ENCODE peak calls at places on chromosomes 3 and 15, in seven cellular contexts. One of them, this sample, is unnamed. For H3K4me1, the result is how much of the 10 kb centered on the place peaks cover.

GRCh38 chr3:20197775-20198174 is 11.8 kb upstream of the SGO1 start:
- DNase-seq in A549: no peak
- DNase-seq in SK-N-SH: no peak
- DNase-seq in CD8-positive, alpha-beta T cell: no peak
- DNase-seq in GM23338: no peak
- DNase-seq in Peyer's patch: no peak
- DNase-seq in heart left ventricle: no peak
- DNase-seq in this sample: no peak

GRCh38 chr3:11272913-11273574 is 847 bp downstream of the ATG7 start:
- DNase-seq in A549: no peak
- DNase-seq in SK-N-SH: no peak
- DNase-seq in CD8-positive, alpha-beta T cell: no peak
- DNase-seq in GM23338: no peak
- DNase-seq in Peyer's patch: no peak
- DNase-seq in heart left ventricle: no peak
- DNase-seq in this sample: no peak

GRCh38 chr15:76368135-76368588 is 31.6 kb downstream of the ISL2 start:
- DNase-seq in A549: no peak
- DNase-seq in SK-N-SH: no peak
- DNase-seq in CD8-positive, alpha-beta T cell: no peak
- DNase-seq in GM23338: no peak
- DNase-seq in Peyer's patch: no peak
- DNase-seq in heart left ventricle: no peak
- DNase-seq in this sample: no peak

GRCh38 chr3:87186631-87187159 is 40.4 kb upstream of the CHMP2B start:
- DNase-seq in A549: no peak
- DNase-seq in SK-N-SH: no peak
- DNase-seq in CD8-positive, alpha-beta T cell: no peak
- DNase-seq in GM23338: peak
- DNase-seq in Peyer's patch: no peak
- DNase-seq in heart left ventricle: no peak
- DNase-seq in this sample: no peak

GRCh38 chr3:148330486-148330885 is 367.2 kb upstream of the AGTR1 start:
- DNase-seq in A549: no peak
- DNase-seq in SK-N-SH: no peak
- DNase-seq in CD8-positive, alpha-beta T cell: no peak
- DNase-seq in GM23338: no peak
- DNase-seq in Peyer's patch: no peak
- DNase-seq in heart left ventricle: no peak
- DNase-seq in this sample: no peak

GRCh38 chr15:101309436-101310162 is 14.6 kb upstream of the SNRPA1 start:
- DNase-seq in A549: no peak
- DNase-seq in SK-N-SH: no peak
- DNase-seq in CD8-positive, alpha-beta T cell: no peak
- DNase-seq in GM23338: no peak
- DNase-seq in Peyer's patch: no peak
- DNase-seq in heart left ventricle: no peak
- DNase-seq in this sample: peak

GRCh38 chr3:59850352-59850870 is 800.6 kb upstream of the CFAP20DC start:
- DNase-seq in A549: no peak
- DNase-seq in SK-N-SH: no peak
- DNase-seq in CD8-positive, alpha-beta T cell: no peak
- DNase-seq in GM23338: no peak
- DNase-seq in Peyer's patch: no peak
- DNase-seq in heart left ventricle: no peak
- DNase-seq in this sample: no peak

GRCh38 chr3:187971629-187972028 is 182.3 kb upstream of the LPP start:
- DNase-seq in A549: no peak
- DNase-seq in SK-N-SH: no peak
- DNase-seq in CD8-positive, alpha-beta T cell: no peak
- DNase-seq in GM23338: peak
- DNase-seq in Peyer's patch: no peak
- DNase-seq in heart left ventricle: no peak
- DNase-seq in this sample: no peak

GRCh38 chr15:81054236-81054635 is 53.5 kb downstream of the TLNRD1 start:
- DNase-seq in A549: no peak
- DNase-seq in SK-N-SH: no peak
- DNase-seq in CD8-positive, alpha-beta T cell: no peak
- DNase-seq in GM23338: no peak
- DNase-seq in Peyer's patch: no peak
- DNase-seq in heart left ventricle: no peak
- DNase-seq in this sample: no peak

GRCh38 chr3:132783152-132783551 is 60.9 kb upstream of the NPHP3 start:
- DNase-seq in A549: no peak
- DNase-seq in SK-N-SH: no peak
- DNase-seq in CD8-positive, alpha-beta T cell: no peak
- DNase-seq in GM23338: peak
- DNase-seq in Peyer's patch: no peak
- DNase-seq in heart left ventricle: no peak
- DNase-seq in this sample: no peak

GRCh38 chr15:78638658-78639314 is 2.2 kb downstream of the CHRNB4 start:
- DNase-seq in A549: peak
- DNase-seq in SK-N-SH: peak
- DNase-seq in CD8-positive, alpha-beta T cell: no peak
- DNase-seq in GM23338: peak
- DNase-seq in Peyer's patch: no peak
- DNase-seq in heart left ventricle: no peak
- DNase-seq in this sample: no peak

GRCh38 chr3:141418751-141419150 is 50.4 kb downstream of the ZBTB38 start:
- DNase-seq in A549: no peak
- DNase-seq in SK-N-SH: no peak
- DNase-seq in CD8-positive, alpha-beta T cell: no peak
- DNase-seq in GM23338: no peak
- DNase-seq in Peyer's patch: no peak
- DNase-seq in heart left ventricle: no peak
- DNase-seq in this sample: no peak

GRCh38 chr15:29316422-29316821 is 46.8 kb upstream of the NSMCE3 start:
- DNase-seq in A549: no peak
- DNase-seq in SK-N-SH: no peak
- DNase-seq in CD8-positive, alpha-beta T cell: no peak
- DNase-seq in GM23338: no peak
- DNase-seq in Peyer's patch: no peak
- DNase-seq in heart left ventricle: no peak
- DNase-seq in this sample: no peak

GRCh38 chr3:29677421-29677820 is 396.6 kb downstream of the RBMS3 start:
- DNase-seq in A549: no peak
- DNase-seq in SK-N-SH: no peak
- DNase-seq in CD8-positive, alpha-beta T cell: no peak
- DNase-seq in GM23338: no peak
- DNase-seq in Peyer's patch: no peak
- DNase-seq in heart left ventricle: no peak
- DNase-seq in this sample: no peak

GRCh38 chr15:74179983-74180688 is 6.6 kb downstream of the ISLR start:
- DNase-seq in A549: no peak
- DNase-seq in SK-N-SH: peak
- DNase-seq in CD8-positive, alpha-beta T cell: no peak
- DNase-seq in GM23338: no peak
- DNase-seq in Peyer's patch: peak
- DNase-seq in heart left ventricle: peak
- DNase-seq in this sample: peak

GRCh38 chr3:150783334-150783733 is 20.4 kb upstream of the SIAH2 start:
- DNase-seq in A549: no peak
- DNase-seq in SK-N-SH: no peak
- DNase-seq in CD8-positive, alpha-beta T cell: no peak
- DNase-seq in GM23338: no peak
- DNase-seq in Peyer's patch: no peak
- DNase-seq in heart left ventricle: no peak
- DNase-seq in this sample: no peak

GRCh38 chr3:54967586-54968244 is 39.9 kb upstream of the LRTM1 start:
- DNase-seq in A549: no peak
- DNase-seq in SK-N-SH: no peak
- DNase-seq in CD8-positive, alpha-beta T cell: no peak
- DNase-seq in GM23338: no peak
- DNase-seq in Peyer's patch: no peak
- DNase-seq in heart left ventricle: no peak
- DNase-seq in this sample: no peak

GRCh38 chr3:152269423-152270144 is 855 bp downstream of the MBNL1 start:
- DNase-seq in A549: peak
- DNase-seq in SK-N-SH: peak
- DNase-seq in CD8-positive, alpha-beta T cell: peak
- DNase-seq in GM23338: peak
- DNase-seq in Peyer's patch: peak
- DNase-seq in heart left ventricle: peak
- DNase-seq in this sample: peak

GRCh38 chr15:79172032-79172481 is 81.5 kb upstream of the RASGRF1 start:
- DNase-seq in A549: no peak
- DNase-seq in SK-N-SH: peak
- DNase-seq in CD8-positive, alpha-beta T cell: no peak
- DNase-seq in GM23338: peak
- DNase-seq in Peyer's patch: no peak
- DNase-seq in heart left ventricle: no peak
- DNase-seq in this sample: no peak

GRCh38 chr3:44981751-44982150 is 5.7 kb downstream of the EXOSC7 start:
- DNase-seq in A549: no peak
- DNase-seq in SK-N-SH: no peak
- DNase-seq in CD8-positive, alpha-beta T cell: no peak
- DNase-seq in GM23338: no peak
- DNase-seq in Peyer's patch: no peak
- DNase-seq in heart left ventricle: no peak
- DNase-seq in this sample: no peak

GRCh38 chr3:178705925-178706324 is 169.7 kb downstream of the KCNMB2 start:
- DNase-seq in A549: no peak
- DNase-seq in SK-N-SH: no peak
- DNase-seq in CD8-positive, alpha-beta T cell: no peak
- DNase-seq in GM23338: peak
- DNase-seq in Peyer's patch: no peak
- DNase-seq in heart left ventricle: no peak
- DNase-seq in this sample: no peak

GRCh38 chr15:60635507-60636352 is 156.8 kb upstream of the ICE2 start:
- DNase-seq in A549: no peak
- DNase-seq in SK-N-SH: no peak
- DNase-seq in CD8-positive, alpha-beta T cell: no peak
- DNase-seq in GM23338: no peak
- DNase-seq in Peyer's patch: no peak
- DNase-seq in heart left ventricle: no peak
- DNase-seq in this sample: no peak

GRCh38 chr3:171783086-171783485 is 27.2 kb downstream of the PLD1 start:
- DNase-seq in A549: no peak
- DNase-seq in SK-N-SH: no peak
- DNase-seq in CD8-positive, alpha-beta T cell: no peak
- DNase-seq in GM23338: no peak
- DNase-seq in Peyer's patch: no peak
- DNase-seq in heart left ventricle: no peak
- DNase-seq in this sample: no peak

GRCh38 chr3:144380832-144381231 is 409.2 kb downstream of the DIPK2A start:
- DNase-seq in A549: no peak
- DNase-seq in SK-N-SH: no peak
- DNase-seq in CD8-positive, alpha-beta T cell: no peak
- DNase-seq in GM23338: no peak
- DNase-seq in Peyer's patch: no peak
- DNase-seq in heart left ventricle: no peak
- DNase-seq in this sample: no peak

GRCh38 chr3:139528281-139528680 is 11.3 kb downstream of the RBP1 start:
- DNase-seq in A549: no peak
- DNase-seq in SK-N-SH: no peak
- DNase-seq in CD8-positive, alpha-beta T cell: no peak
- DNase-seq in GM23338: no peak
- DNase-seq in Peyer's patch: no peak
- DNase-seq in heart left ventricle: no peak
- DNase-seq in this sample: no peak
- H3K4me1 ChIP-seq in A549: under half
- H3K4me1 ChIP-seq in SK-N-SH: under half
- H3K4me1 ChIP-seq in CD8-positive, alpha-beta T cell: under half
- H3K4me1 ChIP-seq in GM23338: under half
- H3K4me1 ChIP-seq in Peyer's patch: under half
- H3K4me1 ChIP-seq in heart left ventricle: under half
- H3K4me1 ChIP-seq in this sample: under half

GRCh38 chr15:89095556-89095955 is 7.3 kb downstream of the ABHD2 start:
- DNase-seq in A549: no peak
- DNase-seq in SK-N-SH: no peak
- DNase-seq in CD8-positive, alpha-beta T cell: no peak
- DNase-seq in GM23338: no peak
- DNase-seq in Peyer's patch: no peak
- DNase-seq in heart left ventricle: no peak
- DNase-seq in this sample: no peak
- H3K4me1 ChIP-seq in A549: half or more
- H3K4me1 ChIP-seq in SK-N-SH: under half
- H3K4me1 ChIP-seq in CD8-positive, alpha-beta T cell: under half
- H3K4me1 ChIP-seq in GM23338: under half
- H3K4me1 ChIP-seq in Peyer's patch: under half
- H3K4me1 ChIP-seq in heart left ventricle: half or more
- H3K4me1 ChIP-seq in this sample: half or more

DNA sequence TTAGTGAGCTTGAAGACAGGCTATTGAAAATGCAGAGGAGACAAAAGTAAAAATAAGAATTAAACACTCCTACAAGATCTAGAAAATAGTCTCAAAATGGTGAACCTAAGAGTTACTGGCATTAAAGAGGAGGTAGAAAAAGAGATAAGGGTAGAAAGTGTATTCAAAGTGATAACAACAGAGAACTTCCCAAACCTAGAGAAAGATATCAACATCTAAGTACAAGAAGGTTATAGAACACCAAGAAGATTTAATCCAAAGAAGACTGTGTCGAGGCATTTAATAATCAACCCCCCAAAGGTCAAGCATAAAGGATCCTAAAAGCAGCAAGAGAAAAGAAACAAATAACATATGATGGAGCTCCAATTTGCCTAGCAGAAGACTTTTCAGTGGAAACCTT is 23.3 kb downstream of the PDCD10 start:
- DNase-seq in A549: no peak
- DNase-seq in SK-N-SH: no peak
- DNase-seq in CD8-positive, alpha-beta T cell: no peak
- DNase-seq in GM23338: no peak
- DNase-seq in Peyer's patch: no peak
- DNase-seq in heart left ventricle: no peak
- DNase-seq in this sample: no peak
- H3K4me1 ChIP-seq in A549: under half
- H3K4me1 ChIP-seq in SK-N-SH: under half
- H3K4me1 ChIP-seq in CD8-positive, alpha-beta T cell: under half
- H3K4me1 ChIP-seq in GM23338: under half
- H3K4me1 ChIP-seq in Peyer's patch: under half
- H3K4me1 ChIP-seq in heart left ventricle: under half
- H3K4me1 ChIP-seq in this sample: under half

DNA sequence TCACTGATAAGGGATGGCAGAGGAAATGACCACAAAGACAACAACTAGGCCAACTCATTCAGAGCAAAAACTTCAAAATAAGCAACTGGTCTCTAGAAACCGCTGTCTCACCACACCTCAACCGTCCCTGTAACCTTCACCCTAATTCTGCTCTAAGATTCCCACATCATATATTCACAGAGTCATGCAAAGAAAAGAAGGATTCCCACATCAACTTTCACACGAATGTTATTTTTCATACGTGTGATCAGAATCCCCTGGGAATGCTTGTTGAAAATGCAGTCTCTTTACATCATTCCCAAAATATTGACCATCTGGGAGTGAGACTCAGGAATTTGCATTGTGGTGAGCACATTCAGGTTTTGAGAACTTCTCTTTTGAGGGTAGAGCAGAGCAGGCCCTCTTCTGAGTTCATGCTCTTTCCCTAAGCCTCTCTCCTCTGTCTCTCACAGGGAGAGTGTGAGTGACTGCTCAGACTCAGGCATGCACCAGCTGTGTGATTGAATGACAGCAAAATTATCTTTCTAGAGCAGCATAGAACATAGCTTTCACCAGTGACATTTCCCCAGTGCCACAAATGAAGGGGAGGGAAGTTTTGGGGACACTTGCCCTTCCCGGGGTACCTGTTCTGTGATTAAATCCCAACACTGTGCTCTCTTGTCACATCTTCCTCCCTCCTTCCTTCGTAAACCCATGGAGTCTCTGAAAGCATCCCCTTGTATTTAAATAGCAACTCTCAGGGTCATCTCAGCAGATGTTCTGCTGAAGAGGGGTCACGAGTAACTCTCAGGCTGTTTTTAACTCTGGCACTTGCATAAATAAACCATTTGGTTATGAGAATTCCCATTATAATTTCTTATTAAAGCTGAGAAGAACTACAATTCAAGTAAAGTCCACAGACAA is 170.9 kb downstream of the PLCL2 start:
- DNase-seq in A549: no peak
- DNase-seq in SK-N-SH: no peak
- DNase-seq in CD8-positive, alpha-beta T cell: no peak
- DNase-seq in GM23338: no peak
- DNase-seq in Peyer's patch: no peak
- DNase-seq in heart left ventricle: no peak
- DNase-seq in this sample: no peak
- H3K4me1 ChIP-seq in A549: under half
- H3K4me1 ChIP-seq in SK-N-SH: under half
- H3K4me1 ChIP-seq in CD8-positive, alpha-beta T cell: under half
- H3K4me1 ChIP-seq in GM23338: under half
- H3K4me1 ChIP-seq in Peyer's patch: under half
- H3K4me1 ChIP-seq in heart left ventricle: under half
- H3K4me1 ChIP-seq in this sample: under half

This sample was measured in lower lobe of right lung.